ENCODE peak calls at places on chromosomes 16 and 17, in nine cellular contexts. One of them, this sample, is unnamed.
A peak's percentile ranks its signal among the peaks of the same experiment; 100 is the strongest.

GRCh38 chr16:87855852-87856715 is 13.2 kb downstream of the SLC7A5 start:
- DNase-seq in GM03348: no peak
- DNase-seq in activated T-helper 1 cell treated with anti-CD3 and anti-CD28 coated beads, Interleukin-12 subunit alpha, Interleukin-12 subunit beta, Interleukin-2, Interleukin-4 antibody, amounts not matched to agents 30 ng/mL and 10 ng/mL and 1 ng/mL, durations not matched to agents 14 hours and 24 hours and 36 hours: peak; percentile 43
- DNase-seq in psoas muscle: peak; percentile 81
- DNase-seq in left ventricle myocardium inferior: peak; percentile 60
- DNase-seq in cardiac muscle cell: no peak
- DNase-seq in hippocampal formation: no peak
- DNase-seq in fibroblast of lung: peak; percentile 56
- DNase-seq in M059J: peak; percentile 88
- DNase-seq in this sample: no peak

GRCh38 chr17:34580685-34581445 is 1.5 kb downstream of the TMEM132E start:
- DNase-seq in activated T-helper 1 cell treated with anti-CD3 and anti-CD28 coated beads, Interleukin-12 subunit alpha, Interleukin-12 subunit beta, Interleukin-2, Interleukin-4 antibody, amounts not matched to agents 30 ng/mL and 10 ng/mL and 1 ng/mL, durations not matched to agents 14 hours and 24 hours and 36 hours: no peak
- DNase-seq in fibroblast of lung: no peak
- DNase-seq in GM03348: peak; percentile 36
- DNase-seq in M059J: no peak
- DNase-seq in hippocampal formation: no peak
- DNase-seq in left ventricle myocardium inferior: no peak
- DNase-seq in psoas muscle: no peak
- DNase-seq in cardiac muscle cell: peak; percentile 36
- DNase-seq in this sample: peak; percentile 57

GRCh38 chr17:4948166-4948996 is at the start of gene PFN1:
- DNase-seq in activated T-helper 1 cell treated with anti-CD3 and anti-CD28 coated beads, Interleukin-12 subunit alpha, Interleukin-12 subunit beta, Interleukin-2, Interleukin-4 antibody, amounts not matched to agents 30 ng/mL and 10 ng/mL and 1 ng/mL, durations not matched to agents 14 hours and 24 hours and 36 hours: peak; percentile 82
- DNase-seq in psoas muscle: peak; percentile 95
- DNase-seq in GM03348: peak; percentile 94
- DNase-seq in hippocampal formation: peak; percentile 84
- DNase-seq in M059J: peak; percentile 82
- DNase-seq in cardiac muscle cell: peak; percentile 88
- DNase-seq in left ventricle myocardium inferior: peak; percentile 93
- DNase-seq in fibroblast of lung: peak; percentile 96
- DNase-seq in this sample: peak; percentile 93

GRCh38 chr17:76179496-76180467 is 38.7 kb upstream of the FOXJ1 start:
- DNase-seq in activated T-helper 1 cell treated with anti-CD3 and anti-CD28 coated beads, Interleukin-12 subunit alpha, Interleukin-12 subunit beta, Interleukin-2, Interleukin-4 antibody, amounts not matched to agents 30 ng/mL and 10 ng/mL and 1 ng/mL, durations not matched to agents 14 hours and 24 hours and 36 hours: peak; percentile 46
- DNase-seq in left ventricle myocardium inferior: no peak
- DNase-seq in fibroblast of lung: peak; percentile 12
- DNase-seq in cardiac muscle cell: no peak
- DNase-seq in M059J: no peak
- DNase-seq in GM03348: no peak
- DNase-seq in hippocampal formation: no peak
- DNase-seq in psoas muscle: no peak
- DNase-seq in this sample: no peak

GRCh38 chr17:80263253-80264047 is 2.8 kb downstream of the RNF213 start:
- DNase-seq in psoas muscle: peak; percentile 88
- DNase-seq in activated T-helper 1 cell treated with anti-CD3 and anti-CD28 coated beads, Interleukin-12 subunit alpha, Interleukin-12 subunit beta, Interleukin-2, Interleukin-4 antibody, amounts not matched to agents 30 ng/mL and 10 ng/mL and 1 ng/mL, durations not matched to agents 14 hours and 24 hours and 36 hours: peak; percentile 89
- DNase-seq in cardiac muscle cell: no peak
- DNase-seq in left ventricle myocardium inferior: peak; percentile 75
- DNase-seq in GM03348: peak; percentile 61
- DNase-seq in hippocampal formation: no peak
- DNase-seq in fibroblast of lung: peak; percentile 94
- DNase-seq in M059J: peak; percentile 43
- DNase-seq in this sample: peak; percentile 90

GRCh38 chr17:35170968-35171771 is 23.0 kb downstream of the SLC35G3 start:
- DNase-seq in hippocampal formation: no peak
- DNase-seq in psoas muscle: no peak
- DNase-seq in GM03348: peak; percentile 79
- DNase-seq in left ventricle myocardium inferior: no peak
- DNase-seq in M059J: peak; percentile 36
- DNase-seq in cardiac muscle cell: no peak
- DNase-seq in activated T-helper 1 cell treated with anti-CD3 and anti-CD28 coated beads, Interleukin-12 subunit alpha, Interleukin-12 subunit beta, Interleukin-2, Interleukin-4 antibody, amounts not matched to agents 30 ng/mL and 10 ng/mL and 1 ng/mL, durations not matched to agents 14 hours and 24 hours and 36 hours: peak; percentile 15
- DNase-seq in fibroblast of lung: peak; percentile 56
- DNase-seq in this sample: peak; percentile 58

GRCh38 chr16:84234656-84235285 is 5.0 kb downstream of the KCNG4 start:
- DNase-seq in GM03348: no peak
- DNase-seq in activated T-helper 1 cell treated with anti-CD3 and anti-CD28 coated beads, Interleukin-12 subunit alpha, Interleukin-12 subunit beta, Interleukin-2, Interleukin-4 antibody, amounts not matched to agents 30 ng/mL and 10 ng/mL and 1 ng/mL, durations not matched to agents 14 hours and 24 hours and 36 hours: no peak
- DNase-seq in hippocampal formation: no peak
- DNase-seq in fibroblast of lung: peak; percentile 6
- DNase-seq in cardiac muscle cell: no peak
- DNase-seq in M059J: peak; percentile 8
- DNase-seq in psoas muscle: no peak
- DNase-seq in left ventricle myocardium inferior: no peak
- DNase-seq in this sample: no peak

GRCh38 chr17:38511126-38512108 is 83.2 kb downstream of the ARHGAP23 start:
- DNase-seq in activated T-helper 1 cell treated with anti-CD3 and anti-CD28 coated beads, Interleukin-12 subunit alpha, Interleukin-12 subunit beta, Interleukin-2, Interleukin-4 antibody, amounts not matched to agents 30 ng/mL and 10 ng/mL and 1 ng/mL, durations not matched to agents 14 hours and 24 hours and 36 hours: no peak
- DNase-seq in M059J: peak; percentile 70
- DNase-seq in psoas muscle: peak; percentile 58
- DNase-seq in GM03348: peak; percentile 83
- DNase-seq in cardiac muscle cell: no peak
- DNase-seq in hippocampal formation: no peak
- DNase-seq in fibroblast of lung: peak; percentile 57
- DNase-seq in left ventricle myocardium inferior: no peak
- DNase-seq in this sample: no peak

GRCh38 chr16:30985401-30986128 is 558 bp downstream of the HSD3B7 start:
- DNase-seq in fibroblast of lung: no peak
- DNase-seq in activated T-helper 1 cell treated with anti-CD3 and anti-CD28 coated beads, Interleukin-12 subunit alpha, Interleukin-12 subunit beta, Interleukin-2, Interleukin-4 antibody, amounts not matched to agents 30 ng/mL and 10 ng/mL and 1 ng/mL, durations not matched to agents 14 hours and 24 hours and 36 hours: no peak
- DNase-seq in left ventricle myocardium inferior: no peak
- DNase-seq in M059J: peak; percentile 61
- DNase-seq in hippocampal formation: no peak
- DNase-seq in cardiac muscle cell: peak; percentile 43
- DNase-seq in psoas muscle: peak; percentile 77
- DNase-seq in GM03348: peak; percentile 54
- DNase-seq in this sample: no peak

GRCh38 chr16:81616321-81617020 is 162.6 kb upstream of the PLCG2 start:
- DNase-seq in GM03348: peak; percentile 88
- DNase-seq in cardiac muscle cell: peak; percentile 78
- DNase-seq in hippocampal formation: no peak
- DNase-seq in activated T-helper 1 cell treated with anti-CD3 and anti-CD28 coated beads, Interleukin-12 subunit alpha, Interleukin-12 subunit beta, Interleukin-2, Interleukin-4 antibody, amounts not matched to agents 30 ng/mL and 10 ng/mL and 1 ng/mL, durations not matched to agents 14 hours and 24 hours and 36 hours: peak; percentile 70
- DNase-seq in M059J: no peak
- DNase-seq in fibroblast of lung: peak; percentile 59
- DNase-seq in psoas muscle: peak; percentile 82
- DNase-seq in left ventricle myocardium inferior: peak; percentile 69
- DNase-seq in this sample: no peak

GRCh38 chr17:28371245-28372202 is at the start of gene SARM1:
- DNase-seq in M059J: peak; percentile 80
- DNase-seq in cardiac muscle cell: peak; percentile 95
- DNase-seq in fibroblast of lung: peak; percentile 89
- DNase-seq in GM03348: peak; percentile 94
- DNase-seq in hippocampal formation: peak; percentile 62
- DNase-seq in activated T-helper 1 cell treated with anti-CD3 and anti-CD28 coated beads, Interleukin-12 subunit alpha, Interleukin-12 subunit beta, Interleukin-2, Interleukin-4 antibody, amounts not matched to agents 30 ng/mL and 10 ng/mL and 1 ng/mL, durations not matched to agents 14 hours and 24 hours and 36 hours: peak; percentile 85
- DNase-seq in left ventricle myocardium inferior: peak; percentile 89
- DNase-seq in psoas muscle: peak; percentile 89
- DNase-seq in this sample: peak; percentile 89

GRCh38 chr16:66386629-66387622 is 20.4 kb downstream of the CDH5 start:
- DNase-seq in hippocampal formation: no peak
- DNase-seq in left ventricle myocardium inferior: no peak
- DNase-seq in cardiac muscle cell: no peak
- DNase-seq in psoas muscle: no peak
- DNase-seq in M059J: no peak
- DNase-seq in GM03348: no peak
- DNase-seq in fibroblast of lung: no peak
- DNase-seq in activated T-helper 1 cell treated with anti-CD3 and anti-CD28 coated beads, Interleukin-12 subunit alpha, Interleukin-12 subunit beta, Interleukin-2, Interleukin-4 antibody, amounts not matched to agents 30 ng/mL and 10 ng/mL and 1 ng/mL, durations not matched to agents 14 hours and 24 hours and 36 hours: no peak
- DNase-seq in this sample: no peak

GRCh38 chr17:42283241-42284019 is 4.9 kb upstream of the STAT5A start:
- DNase-seq in activated T-helper 1 cell treated with anti-CD3 and anti-CD28 coated beads, Interleukin-12 subunit alpha, Interleukin-12 subunit beta, Interleukin-2, Interleukin-4 antibody, amounts not matched to agents 30 ng/mL and 10 ng/mL and 1 ng/mL, durations not matched to agents 14 hours and 24 hours and 36 hours: no peak
- DNase-seq in psoas muscle: peak; percentile 27
- DNase-seq in cardiac muscle cell: no peak
- DNase-seq in M059J: no peak
- DNase-seq in hippocampal formation: no peak
- DNase-seq in left ventricle myocardium inferior: no peak
- DNase-seq in fibroblast of lung: no peak
- DNase-seq in GM03348: no peak
- DNase-seq in this sample: peak; percentile 52

GRCh38 chr17:8137645-8138342 is 13.9 kb upstream of the HES7 start:
- DNase-seq in psoas muscle: peak; percentile 47
- DNase-seq in cardiac muscle cell: no peak
- DNase-seq in fibroblast of lung: no peak
- DNase-seq in M059J: no peak
- DNase-seq in hippocampal formation: no peak
- DNase-seq in activated T-helper 1 cell treated with anti-CD3 and anti-CD28 coated beads, Interleukin-12 subunit alpha, Interleukin-12 subunit beta, Interleukin-2, Interleukin-4 antibody, amounts not matched to agents 30 ng/mL and 10 ng/mL and 1 ng/mL, durations not matched to agents 14 hours and 24 hours and 36 hours: no peak
- DNase-seq in left ventricle myocardium inferior: no peak
- DNase-seq in GM03348: no peak
- DNase-seq in this sample: no peak

GRCh38 chr17:44786551-44787081 is 27.8 kb downstream of the ADAM11 start:
- DNase-seq in M059J: no peak
- DNase-seq in fibroblast of lung: no peak
- DNase-seq in hippocampal formation: peak; percentile 34
- DNase-seq in psoas muscle: no peak
- DNase-seq in activated T-helper 1 cell treated with anti-CD3 and anti-CD28 coated beads, Interleukin-12 subunit alpha, Interleukin-12 subunit beta, Interleukin-2, Interleukin-4 antibody, amounts not matched to agents 30 ng/mL and 10 ng/mL and 1 ng/mL, durations not matched to agents 14 hours and 24 hours and 36 hours: no peak
- DNase-seq in cardiac muscle cell: peak; percentile 83
- DNase-seq in left ventricle myocardium inferior: peak; percentile 58
- DNase-seq in GM03348: no peak
- DNase-seq in this sample: peak; percentile 55

GRCh38 chr16:24139282-24139681 is 116.9 kb upstream of the CACNG3 start:
- DNase-seq in activated T-helper 1 cell treated with anti-CD3 and anti-CD28 coated beads, Interleukin-12 subunit alpha, Interleukin-12 subunit beta, Interleukin-2, Interleukin-4 antibody, amounts not matched to agents 30 ng/mL and 10 ng/mL and 1 ng/mL, durations not matched to agents 14 hours and 24 hours and 36 hours: no peak
- DNase-seq in GM03348: no peak
- DNase-seq in psoas muscle: no peak
- DNase-seq in hippocampal formation: no peak
- DNase-seq in cardiac muscle cell: no peak
- DNase-seq in M059J: no peak
- DNase-seq in fibroblast of lung: no peak
- DNase-seq in left ventricle myocardium inferior: no peak
- DNase-seq in this sample: no peak

GRCh38 chr17:38867179-38867994 is 2.5 kb upstream of the LASP1 start:
- DNase-seq in hippocampal formation: no peak
- DNase-seq in psoas muscle: no peak
- DNase-seq in M059J: peak; percentile 65
- DNase-seq in GM03348: peak; percentile 53
- DNase-seq in left ventricle myocardium inferior: peak; percentile 58
- DNase-seq in fibroblast of lung: peak; percentile 79
- DNase-seq in activated T-helper 1 cell treated with anti-CD3 and anti-CD28 coated beads, Interleukin-12 subunit alpha, Interleukin-12 subunit beta, Interleukin-2, Interleukin-4 antibody, amounts not matched to agents 30 ng/mL and 10 ng/mL and 1 ng/mL, durations not matched to agents 14 hours and 24 hours and 36 hours: peak; percentile 44
- DNase-seq in cardiac muscle cell: peak; percentile 69
- DNase-seq in this sample: peak; percentile 79

GRCh38 chr17:28008526-28008925 is 34.0 kb upstream of the NLK start:
- DNase-seq in fibroblast of lung: peak; percentile 53
- DNase-seq in psoas muscle: no peak
- DNase-seq in left ventricle myocardium inferior: peak; percentile 22
- DNase-seq in cardiac muscle cell: peak; percentile 89
- DNase-seq in GM03348: peak; percentile 35
- DNase-seq in M059J: peak; percentile 65
- DNase-seq in activated T-helper 1 cell treated with anti-CD3 and anti-CD28 coated beads, Interleukin-12 subunit alpha, Interleukin-12 subunit beta, Interleukin-2, Interleukin-4 antibody, amounts not matched to agents 30 ng/mL and 10 ng/mL and 1 ng/mL, durations not matched to agents 14 hours and 24 hours and 36 hours: no peak
- DNase-seq in hippocampal formation: no peak
- DNase-seq in this sample: no peak

GRCh38 chr16:11402051-11402744 is 56.9 kb downstream of the RMI2 start:
- DNase-seq in activated T-helper 1 cell treated with anti-CD3 and anti-CD28 coated beads, Interleukin-12 subunit alpha, Interleukin-12 subunit beta, Interleukin-2, Interleukin-4 antibody, amounts not matched to agents 30 ng/mL and 10 ng/mL and 1 ng/mL, durations not matched to agents 14 hours and 24 hours and 36 hours: no peak
- DNase-seq in hippocampal formation: no peak
- DNase-seq in GM03348: no peak
- DNase-seq in cardiac muscle cell: no peak
- DNase-seq in M059J: no peak
- DNase-seq in fibroblast of lung: no peak
- DNase-seq in left ventricle myocardium inferior: peak; percentile 46
- DNase-seq in psoas muscle: no peak
- DNase-seq in this sample: no peak

GRCh38 chr16:81885976-81886586 is 107.0 kb downstream of the PLCG2 start:
- DNase-seq in M059J: peak; percentile 41
- DNase-seq in psoas muscle: no peak
- DNase-seq in left ventricle myocardium inferior: no peak
- DNase-seq in hippocampal formation: no peak
- DNase-seq in fibroblast of lung: peak; percentile 20
- DNase-seq in cardiac muscle cell: peak; percentile 38
- DNase-seq in activated T-helper 1 cell treated with anti-CD3 and anti-CD28 coated beads, Interleukin-12 subunit alpha, Interleukin-12 subunit beta, Interleukin-2, Interleukin-4 antibody, amounts not matched to agents 30 ng/mL and 10 ng/mL and 1 ng/mL, durations not matched to agents 14 hours and 24 hours and 36 hours: peak; percentile 3
- DNase-seq in GM03348: peak; percentile 76
- DNase-seq in this sample: no peak

GRCh38 chr17:9557846-9558245 is 17.8 kb downstream of the STX8 start:
- DNase-seq in M059J: no peak
- DNase-seq in psoas muscle: no peak
- DNase-seq in fibroblast of lung: no peak
- DNase-seq in cardiac muscle cell: no peak
- DNase-seq in left ventricle myocardium inferior: no peak
- DNase-seq in hippocampal formation: no peak
- DNase-seq in GM03348: no peak
- DNase-seq in activated T-helper 1 cell treated with anti-CD3 and anti-CD28 coated beads, Interleukin-12 subunit alpha, Interleukin-12 subunit beta, Interleukin-2, Interleukin-4 antibody, amounts not matched to agents 30 ng/mL and 10 ng/mL and 1 ng/mL, durations not matched to agents 14 hours and 24 hours and 36 hours: no peak
- DNase-seq in this sample: no peak

GRCh38 chr16:89200124-89200849 is at the start of gene SLC22A31:
- DNase-seq in left ventricle myocardium inferior: no peak
- DNase-seq in hippocampal formation: no peak
- DNase-seq in M059J: no peak
- DNase-seq in activated T-helper 1 cell treated with anti-CD3 and anti-CD28 coated beads, Interleukin-12 subunit alpha, Interleukin-12 subunit beta, Interleukin-2, Interleukin-4 antibody, amounts not matched to agents 30 ng/mL and 10 ng/mL and 1 ng/mL, durations not matched to agents 14 hours and 24 hours and 36 hours: no peak
- DNase-seq in cardiac muscle cell: no peak
- DNase-seq in GM03348: no peak
- DNase-seq in fibroblast of lung: no peak
- DNase-seq in psoas muscle: peak; percentile 35
- DNase-seq in this sample: peak; percentile 56

GRCh38 chr16:87183647-87184046 is 133.5 kb downstream of the C16orf95 start:
- DNase-seq in fibroblast of lung: no peak
- DNase-seq in cardiac muscle cell: no peak
- DNase-seq in GM03348: no peak
- DNase-seq in left ventricle myocardium inferior: no peak
- DNase-seq in hippocampal formation: no peak
- DNase-seq in psoas muscle: no peak
- DNase-seq in activated T-helper 1 cell treated with anti-CD3 and anti-CD28 coated beads, Interleukin-12 subunit alpha, Interleukin-12 subunit beta, Interleukin-2, Interleukin-4 antibody, amounts not matched to agents 30 ng/mL and 10 ng/mL and 1 ng/mL, durations not matched to agents 14 hours and 24 hours and 36 hours: no peak
- DNase-seq in M059J: no peak
- DNase-seq in this sample: no peak

GRCh38 chr16:53207810-53208752 is 153.3 kb downstream of the CHD9 start:
- DNase-seq in hippocampal formation: peak; percentile 95
- DNase-seq in M059J: peak; percentile 72
- DNase-seq in activated T-helper 1 cell treated with anti-CD3 and anti-CD28 coated beads, Interleukin-12 subunit alpha, Interleukin-12 subunit beta, Interleukin-2, Interleukin-4 antibody, amounts not matched to agents 30 ng/mL and 10 ng/mL and 1 ng/mL, durations not matched to agents 14 hours and 24 hours and 36 hours: no peak
- DNase-seq in GM03348: peak; percentile 74
- DNase-seq in cardiac muscle cell: peak; percentile 89
- DNase-seq in psoas muscle: no peak
- DNase-seq in left ventricle myocardium inferior: no peak
- DNase-seq in fibroblast of lung: peak; percentile 92
- DNase-seq in this sample: no peak

GRCh38 chr16:74774223-74775139 is at the start of gene FA2H:
- DNase-seq in hippocampal formation: peak; percentile 85
- DNase-seq in activated T-helper 1 cell treated with anti-CD3 and anti-CD28 coated beads, Interleukin-12 subunit alpha, Interleukin-12 subunit beta, Interleukin-2, Interleukin-4 antibody, amounts not matched to agents 30 ng/mL and 10 ng/mL and 1 ng/mL, durations not matched to agents 14 hours and 24 hours and 36 hours: peak; percentile 69
- DNase-seq in psoas muscle: peak; percentile 62
- DNase-seq in left ventricle myocardium inferior: peak; percentile 49
- DNase-seq in fibroblast of lung: peak; percentile 8
- DNase-seq in GM03348: peak; percentile 54
- DNase-seq in cardiac muscle cell: peak; percentile 95
- DNase-seq in M059J: peak; percentile 62
- DNase-seq in this sample: peak; percentile 71

GRCh38 chr17:6704472-6705052 is 8.6 kb downstream of the SLC13A5 start:
- DNase-seq in M059J: no peak
- DNase-seq in left ventricle myocardium inferior: no peak
- DNase-seq in hippocampal formation: no peak
- DNase-seq in GM03348: no peak
- DNase-seq in cardiac muscle cell: no peak
- DNase-seq in psoas muscle: no peak
- DNase-seq in activated T-helper 1 cell treated with anti-CD3 and anti-CD28 coated beads, Interleukin-12 subunit alpha, Interleukin-12 subunit beta, Interleukin-2, Interleukin-4 antibody, amounts not matched to agents 30 ng/mL and 10 ng/mL and 1 ng/mL, durations not matched to agents 14 hours and 24 hours and 36 hours: no peak
- DNase-seq in fibroblast of lung: no peak
- DNase-seq in this sample: no peak

GRCh38 chr17:2395258-2396170 is 5.3 kb downstream of the MNT start:
- DNase-seq in M059J: peak; percentile 27
- DNase-seq in psoas muscle: peak; percentile 57
- DNase-seq in left ventricle myocardium inferior: no peak
- DNase-seq in fibroblast of lung: no peak
- DNase-seq in cardiac muscle cell: peak; percentile 49
- DNase-seq in activated T-helper 1 cell treated with anti-CD3 and anti-CD28 coated beads, Interleukin-12 subunit alpha, Interleukin-12 subunit beta, Interleukin-2, Interleukin-4 antibody, amounts not matched to agents 30 ng/mL and 10 ng/mL and 1 ng/mL, durations not matched to agents 14 hours and 24 hours and 36 hours: no peak
- DNase-seq in GM03348: no peak
- DNase-seq in hippocampal formation: no peak
- DNase-seq in this sample: no peak

GRCh38 chr17:8832711-8833352 is 33.7 kb upstream of the MFSD6L start:
- DNase-seq in left ventricle myocardium inferior: no peak
- DNase-seq in psoas muscle: no peak
- DNase-seq in activated T-helper 1 cell treated with anti-CD3 and anti-CD28 coated beads, Interleukin-12 subunit alpha, Interleukin-12 subunit beta, Interleukin-2, Interleukin-4 antibody, amounts not matched to agents 30 ng/mL and 10 ng/mL and 1 ng/mL, durations not matched to agents 14 hours and 24 hours and 36 hours: peak; percentile 11
- DNase-seq in cardiac muscle cell: peak; percentile 46
- DNase-seq in GM03348: no peak
- DNase-seq in M059J: no peak
- DNase-seq in hippocampal formation: no peak
- DNase-seq in fibroblast of lung: no peak
- DNase-seq in this sample: no peak

GRCh38 chr16:55697867-55698266 is 42.1 kb downstream of the SLC6A2 start:
- DNase-seq in fibroblast of lung: no peak
- DNase-seq in activated T-helper 1 cell treated with anti-CD3 and anti-CD28 coated beads, Interleukin-12 subunit alpha, Interleukin-12 subunit beta, Interleukin-2, Interleukin-4 antibody, amounts not matched to agents 30 ng/mL and 10 ng/mL and 1 ng/mL, durations not matched to agents 14 hours and 24 hours and 36 hours: no peak
- DNase-seq in GM03348: no peak
- DNase-seq in left ventricle myocardium inferior: no peak
- DNase-seq in hippocampal formation: no peak
- DNase-seq in psoas muscle: no peak
- DNase-seq in M059J: no peak
- DNase-seq in cardiac muscle cell: no peak
- DNase-seq in this sample: no peak

This sample was measured in sciatic nerve.